ENCODE peak calls at places on chromosome 7, in six cellular contexts. One of them, this sample, is unnamed.
A peak's percentile ranks its signal among the peaks of the same experiment; 100 is the strongest.

GRCh38 chr7:76108540-76109233 is 60.8 kb downstream of the MDH2 start:
- DNase-seq in CD8-positive, alpha-beta T cell: no peak
- DNase-seq in globus pallidus: no peak
- DNase-seq in cardiac fibroblast: peak; percentile 42
- DNase-seq in testis: peak; percentile 69
- DNase-seq in kidney glomerular epithelial cell: peak; percentile 64
- DNase-seq in this sample: no peak

GRCh38 chr7:51090411-51090810 is 226.2 kb downstream of the COBL start:
- DNase-seq in CD8-positive, alpha-beta T cell: no peak
- DNase-seq in globus pallidus: peak; percentile 25
- DNase-seq in cardiac fibroblast: peak; percentile 73
- DNase-seq in testis: no peak
- DNase-seq in kidney glomerular epithelial cell: no peak
- DNase-seq in this sample: no peak

GRCh38 chr7:116672596-116673503 is 854 bp downstream of the MET start:
- DNase-seq in globus pallidus: no peak
- DNase-seq in kidney glomerular epithelial cell: peak; percentile 48
- DNase-seq in CD8-positive, alpha-beta T cell: no peak
- DNase-seq in cardiac fibroblast: peak; percentile 59
- DNase-seq in testis: peak; percentile 13
- DNase-seq in this sample: no peak

GRCh38 chr7:148911626-148912025 is 27.5 kb upstream of the EZH2 start:
- DNase-seq in testis: no peak
- DNase-seq in kidney glomerular epithelial cell: no peak
- DNase-seq in CD8-positive, alpha-beta T cell: no peak
- DNase-seq in globus pallidus: no peak
- DNase-seq in cardiac fibroblast: no peak
- DNase-seq in this sample: no peak

GRCh38 chr7:16268821-16269768 is 152.2 kb downstream of the CRPPA start:
- DNase-seq in globus pallidus: no peak
- DNase-seq in kidney glomerular epithelial cell: peak; percentile 82
- DNase-seq in cardiac fibroblast: peak; percentile 47
- DNase-seq in testis: no peak
- DNase-seq in CD8-positive, alpha-beta T cell: no peak
- DNase-seq in this sample: no peak

GRCh38 chr7:30038182-30038980 is 10.2 kb downstream of the PLEKHA8 start:
- DNase-seq in CD8-positive, alpha-beta T cell: no peak
- DNase-seq in kidney glomerular epithelial cell: no peak
- DNase-seq in globus pallidus: no peak
- DNase-seq in cardiac fibroblast: no peak
- DNase-seq in testis: no peak
- DNase-seq in this sample: no peak

GRCh38 chr7:149772821-149773425 is 465 bp downstream of the ZNF467 start:
- DNase-seq in kidney glomerular epithelial cell: no peak
- DNase-seq in CD8-positive, alpha-beta T cell: no peak
- DNase-seq in testis: no peak
- DNase-seq in cardiac fibroblast: no peak
- DNase-seq in globus pallidus: no peak
- DNase-seq in this sample: no peak

GRCh38 chr7:103626776-103627175 is 180.8 kb upstream of the SLC26A5 start:
- DNase-seq in cardiac fibroblast: no peak
- DNase-seq in globus pallidus: no peak
- DNase-seq in testis: no peak
- DNase-seq in CD8-positive, alpha-beta T cell: no peak
- DNase-seq in kidney glomerular epithelial cell: no peak
- DNase-seq in this sample: no peak

GRCh38 chr7:9231683-9232082 is 798.3 kb downstream of the NXPH1 start:
- DNase-seq in CD8-positive, alpha-beta T cell: no peak
- DNase-seq in kidney glomerular epithelial cell: no peak
- DNase-seq in testis: no peak
- DNase-seq in globus pallidus: peak; percentile 14
- DNase-seq in cardiac fibroblast: no peak
- DNase-seq in this sample: no peak

GRCh38 chr7:77269360-77270075 is 69.9 kb upstream of the FGL2 start:
- DNase-seq in globus pallidus: peak; percentile 24
- DNase-seq in cardiac fibroblast: no peak
- DNase-seq in kidney glomerular epithelial cell: peak; percentile 37
- DNase-seq in testis: peak; percentile 26
- DNase-seq in CD8-positive, alpha-beta T cell: no peak
- DNase-seq in this sample: no peak

GRCh38 chr7:105647591-105647990 is 66.3 kb upstream of the EFCAB10 start:
- DNase-seq in globus pallidus: no peak
- DNase-seq in testis: no peak
- DNase-seq in CD8-positive, alpha-beta T cell: no peak
- DNase-seq in cardiac fibroblast: no peak
- DNase-seq in kidney glomerular epithelial cell: no peak
- DNase-seq in this sample: no peak

GRCh38 chr7:24718431-24718831 is 38.8 kb downstream of the GSDME start:
- DNase-seq in testis: no peak
- DNase-seq in globus pallidus: no peak
- DNase-seq in CD8-positive, alpha-beta T cell: no peak
- DNase-seq in kidney glomerular epithelial cell: no peak
- DNase-seq in cardiac fibroblast: no peak
- DNase-seq in this sample: no peak

GRCh38 chr7:140673063-140673769 is 471 bp downstream of the ADCK2 start:
- DNase-seq in testis: peak; percentile 35
- DNase-seq in globus pallidus: peak; percentile 37
- DNase-seq in CD8-positive, alpha-beta T cell: peak; percentile 30
- DNase-seq in kidney glomerular epithelial cell: peak; percentile 9
- DNase-seq in cardiac fibroblast: no peak
- DNase-seq in this sample: no peak

GRCh38 chr7:108442039-108442568 is 14.1 kb downstream of the NRCAM start:
- DNase-seq in testis: no peak
- DNase-seq in cardiac fibroblast: no peak
- DNase-seq in kidney glomerular epithelial cell: peak; percentile 32
- DNase-seq in CD8-positive, alpha-beta T cell: no peak
- DNase-seq in globus pallidus: no peak
- DNase-seq in this sample: no peak

GRCh38 chr7:99498546-99498944 is 1.5 kb downstream of the ZNF394 start:
- DNase-seq in cardiac fibroblast: no peak
- DNase-seq in CD8-positive, alpha-beta T cell: no peak
- DNase-seq in kidney glomerular epithelial cell: no peak
- DNase-seq in globus pallidus: no peak
- DNase-seq in testis: no peak
- DNase-seq in this sample: peak; percentile 48

GRCh38 chr7:13017325-13017853 is 330.0 kb downstream of the ARL4A start:
- DNase-seq in kidney glomerular epithelial cell: peak; percentile 13
- DNase-seq in cardiac fibroblast: peak; percentile 76
- DNase-seq in globus pallidus: no peak
- DNase-seq in testis: no peak
- DNase-seq in CD8-positive, alpha-beta T cell: no peak
- DNase-seq in this sample: no peak

GRCh38 chr7:134378562-134378961 is 61.8 kb upstream of the SLC35B4 start:
- DNase-seq in kidney glomerular epithelial cell: no peak
- DNase-seq in CD8-positive, alpha-beta T cell: no peak
- DNase-seq in testis: peak; percentile 16
- DNase-seq in globus pallidus: no peak
- DNase-seq in cardiac fibroblast: no peak
- DNase-seq in this sample: no peak

GRCh38 chr7:44114586-44115310 is 8.6 kb downstream of the POLD2 start:
- DNase-seq in kidney glomerular epithelial cell: no peak
- DNase-seq in globus pallidus: peak; percentile 93
- DNase-seq in CD8-positive, alpha-beta T cell: no peak
- DNase-seq in testis: peak; percentile 26
- DNase-seq in cardiac fibroblast: no peak
- DNase-seq in this sample: no peak

GRCh38 chr7:98192781-98193457 is 18.3 kb upstream of the BHLHA15 start:
- DNase-seq in globus pallidus: no peak
- DNase-seq in testis: no peak
- DNase-seq in cardiac fibroblast: peak; percentile 37
- DNase-seq in CD8-positive, alpha-beta T cell: no peak
- DNase-seq in kidney glomerular epithelial cell: no peak
- DNase-seq in this sample: peak; percentile 49

GRCh38 chr7:51023547-51023946 is 240.9 kb upstream of the GRB10 start:
- DNase-seq in kidney glomerular epithelial cell: no peak
- DNase-seq in CD8-positive, alpha-beta T cell: no peak
- DNase-seq in globus pallidus: no peak
- DNase-seq in testis: no peak
- DNase-seq in cardiac fibroblast: no peak
- DNase-seq in this sample: no peak

GRCh38 chr7:151231964-151232271 is 365 bp upstream of the CHPF2 start:
- DNase-seq in cardiac fibroblast: no peak
- DNase-seq in CD8-positive, alpha-beta T cell: no peak
- DNase-seq in globus pallidus: no peak
- DNase-seq in testis: no peak
- DNase-seq in kidney glomerular epithelial cell: no peak
- DNase-seq in this sample: no peak

GRCh38 chr7:82443044-82443800 is at the start of gene CACNA2D1:
- DNase-seq in kidney glomerular epithelial cell: no peak
- DNase-seq in CD8-positive, alpha-beta T cell: no peak
- DNase-seq in testis: peak; percentile 37
- DNase-seq in globus pallidus: peak; percentile 59
- DNase-seq in cardiac fibroblast: no peak
- DNase-seq in this sample: peak; percentile 65

This sample was measured in suprapubic skin.